ENCODE peak calls at places on chromosomes 16 and 17, in five cellular contexts. W is skeletal muscle cell, P is lower leg skin, R is tibial artery, X is NCI-H1694 treated with DMSO at 0.1 percent for 48 hours. V is an unnamed sample.

GRCh38 chr16:81864646-81865382 is 85.7 kb downstream of the PLCG2 start:
- DNase-seq in W (no peak), P (no peak), R (no peak), X (no peak), V (no peak)

GRCh38 chr17:1438593-1439083 is 17.4 kb downstream of the CRK start:
- DNase-seq in W (no peak), P (no peak), R (no peak), X (no peak), V (no peak)

GRCh38 chr17:16287563-16288027 is 65.7 kb downstream of the CENPV start:
- DNase-seq in W (peak; percentile 43), P (no peak), R (no peak), X (no peak), V (no peak)

GRCh38 chr17:65541453-65541852 is 20.0 kb downstream of the AXIN2 start:
- DNase-seq in W (no peak), P (no peak), R (no peak), X (no peak), V (no peak)

GRCh38 chr17:44199553-44200477 is at the start of gene ATXN7L3:
- DNase-seq in W (peak; percentile 93), P (peak; percentile 98), R (peak; percentile 100), X (peak; percentile 93), V (peak; percentile 100)

GRCh38 chr17:79162012-79162577 is 87.5 kb downstream of the ENGASE start:
- DNase-seq in W (no peak), P (no peak), R (no peak), X (no peak), V (no peak)

GRCh38 chr17:10292057-10292931 is 80.5 kb downstream of the MYH13 start:
- DNase-seq in W (no peak), P (peak; percentile 36), R (no peak), X (no peak), V (no peak)

GRCh38 chr17:12730931-12731521 is 58.3 kb upstream of the ARHGAP44 start:
- DNase-seq in W (no peak), P (peak; percentile 34), R (peak; percentile 94), X (no peak), V (no peak)

GRCh38 chr17:39763046-39763800 is 25.5 kb downstream of the GRB7 start:
- DNase-seq in W (no peak), P (no peak), R (no peak), X (no peak), V (no peak)

GRCh38 chr16:55408656-55409055 is 70.3 kb upstream of the MMP2 start:
- DNase-seq in W (no peak), P (no peak), R (no peak), X (no peak), V (no peak)

GRCh38 chr16:85621698-85622433 is 8.7 kb downstream of the GSE1 start:
- DNase-seq in W (no peak), P (no peak), R (no peak), X (no peak), V (no peak)

GRCh38 chr16:67562918-67563707 is 787 bp downstream of the CTCF start:
- DNase-seq in W (no peak), P (no peak), R (peak; percentile 79), X (no peak), V (peak; percentile 89)

GRCh38 chr17:57672205-57672632 is 72.9 kb downstream of the CCDC182 start:
- DNase-seq in W (peak; percentile 36), P (no peak), R (peak; percentile 34), X (no peak), V (peak; percentile 64)

GRCh38 chr16:77336637-77337036 is 98.2 kb downstream of the ADAMTS18 start:
- DNase-seq in W (no peak), P (no peak), R (no peak), X (no peak), V (no peak)

GRCh38 chr17:42050360-42051012 is at the start of gene C17orf113:
- DNase-seq in W (no peak), P (peak; percentile 22), R (no peak), X (no peak), V (peak; percentile 88)

GRCh38 chr16:78638371-78638770 is 538.9 kb downstream of the WWOX start:
- DNase-seq in W (no peak), P (no peak), R (no peak), X (no peak), V (no peak)

GRCh38 chr17:67520282-67520906 is 143.3 kb downstream of the PITPNC1 start:
- DNase-seq in W (peak; percentile 67), P (peak; percentile 71), R (no peak), X (no peak), V (no peak)

GRCh38 chr16:58118801-58119508 is 10.2 kb downstream of the CFAP20 start:
- DNase-seq in W (no peak), P (no peak), R (no peak), X (no peak), V (no peak)

GRCh38 chr16:55944377-55944802 is 69.2 kb upstream of the CES5A start:
- DNase-seq in W (peak; percentile 25), P (peak; percentile 66), R (peak; percentile 83), X (peak; percentile 27), V (peak; percentile 91)

GRCh38 chr17:45110676-45111611 is 21.4 kb downstream of the PLCD3 start:
- DNase-seq in W (no peak), P (no peak), R (peak; percentile 91), X (no peak), V (no peak)

GRCh38 chr17:324151-324571 is 28.4 kb downstream of the RPH3AL start:
- DNase-seq in W (no peak), P (no peak), R (peak; percentile 54), X (no peak), V (no peak)

GRCh38 chr16:77759821-77760220 is 28.5 kb upstream of the VAT1L start:
- DNase-seq in W (no peak), P (no peak), R (no peak), X (no peak), V (no peak)

GRCh38 chr17:51298508-51299371 is 38.4 kb downstream of the UTP18 start:
- DNase-seq in W (peak; percentile 4), P (no peak), R (no peak), X (peak; percentile 71), V (no peak)

GRCh38 chr16:1614226-1615102 is 2.3 kb downstream of the CRAMP1 start:
- DNase-seq in W (no peak), P (no peak), R (no peak), X (no peak), V (no peak)

GRCh38 chr16:67198238-67198734 is 645 bp upstream of the ELMO3 start:
- DNase-seq in W (no peak), P (no peak), R (no peak), X (peak; percentile 9), V (no peak)

GRCh38 chr16:54437361-54437760 is 150.8 kb upstream of the IRX3 start:
- DNase-seq in W (no peak), P (no peak), R (no peak), X (no peak), V (no peak)

GRCh38 chr17:67113481-67113880 is 69.1 kb downstream of the CACNG1 start:
- DNase-seq in W (no peak), P (no peak), R (no peak), X (no peak), V (no peak)

GRCh38 chr17:55420776-55421178 is 858 bp downstream of the MMD start:
- DNase-seq in W (no peak), P (peak; percentile 38), R (peak; percentile 73), X (no peak), V (no peak)

GRCh38 chr16:56682703-56683397 is 580 bp downstream of the MT1X start:
- DNase-seq in W (no peak), P (no peak), R (no peak), X (peak; percentile 17), V (no peak)

GRCh38 chr16:21982108-21982507 is 18.8 kb downstream of the PDZD9 start:
- DNase-seq in W (no peak), P (no peak), R (no peak), X (no peak), V (no peak)

GRCh38 chr16:3953728-3954410 is 73.4 kb upstream of the CREBBP start:
- DNase-seq in W (no peak), P (no peak), R (peak; percentile 60), X (no peak), V (no peak)

GRCh38 chr16:81419806-81420205 is 24.8 kb upstream of the CMIP start:
- DNase-seq in W (no peak), P (no peak), R (no peak), X (no peak), V (no peak)

GRCh38 chr17:81459224-81459623 is 53.4 kb downstream of the ACTG1 start:
- DNase-seq in W (no peak), P (no peak), R (no peak), X (no peak), V (no peak)

GRCh38 chr16:14109077-14109775 is 38.1 kb downstream of the MRTFB start:
- DNase-seq in W (no peak), P (no peak), R (no peak), X (no peak), V (no peak)

V was measured in osteocyte.